ENCODE peak calls at places on chromosome 3, in five cellular contexts. W is IMR-90; V is CD4-positive, alpha-beta T cell; L is astrocyte of the spinal cord; N is activated CD4-positive, alpha-beta T cell treated with anti-CD3 and anti-CD28 coated beads, Interleukin-2, amount 10 ng/mL, durations not matched to agents 24 days and 14 days. U is an unnamed sample.

GRCh38 chr3:159854500-159855124 is 134.0 kb upstream of the IL12A start:
- DNase-seq in W (peak), V (no peak), L (peak), N (no peak), U (peak)

GRCh38 chr3:156037356-156037755 is 83.0 kb upstream of the KCNAB1 start:
- DNase-seq in W (no peak), V (no peak), L (no peak), N (no peak), U (no peak)

GRCh38 chr3:144053121-144053520 is 81.5 kb downstream of the DIPK2A start:
- DNase-seq in W (peak), V (no peak), L (peak), N (no peak), U (peak)

GRCh38 chr3:47377186-47377585 is 3.6 kb upstream of the PTPN23 start:
- DNase-seq in W (no peak), V (no peak), L (no peak), N (no peak), U (no peak)

GRCh38 chr3:197420566-197420965 is 122.2 kb upstream of the DLG1 start:
- DNase-seq in W (no peak), V (no peak), L (no peak), N (no peak), U (no peak)

GRCh38 chr3:150823277-150823676 is 60.3 kb upstream of the SIAH2 start:
- DNase-seq in W (no peak), V (no peak), L (no peak), N (peak), U (no peak)

GRCh38 chr3:106120334-106120733 is 251.5 kb upstream of the CBLB start:
- DNase-seq in W (peak), V (no peak), L (no peak), N (no peak), U (peak)

GRCh38 chr3:137172703-137173102 is 214.9 kb downstream of the IL20RB start:
- DNase-seq in W (no peak), V (no peak), L (no peak), N (peak), U (no peak)

GRCh38 chr3:66863205-66864135 is 134.6 kb upstream of the KBTBD8 start:
- DNase-seq in W (no peak), V (no peak), L (no peak), N (no peak), U (no peak)

GRCh38 chr3:155416500-155417118 is 123.1 kb upstream of the STRIT1 start:
- DNase-seq in W (peak), V (no peak), L (no peak), N (no peak), U (peak)

GRCh38 chr3:126528800-126529541 is 5.0 kb downstream of the CHST13 start:
- DNase-seq in W (no peak), V (no peak), L (no peak), N (no peak), U (peak)

GRCh38 chr3:156978471-156978961 is 152.4 kb downstream of the LEKR1 start:
- DNase-seq in W (peak), V (no peak), L (peak), N (no peak), U (peak)

GRCh38 chr3:120637836-120638559 is 41.9 kb downstream of the NDUFB4 start:
- DNase-seq in W (peak), V (no peak), L (no peak), N (no peak), U (no peak)

GRCh38 chr3:129063091-129063640 is 2.6 kb downstream of the GP9 start:
- DNase-seq in W (no peak), V (no peak), L (no peak), N (no peak), U (no peak)